ENCODE peak calls at places on chromosome 10, in four cellular contexts. S is A549, J is K562, G is HepG2. U is an unnamed sample.

GRCh38 chr10:132777441-132777840 is 8.5 kb downstream of the NKX6-2 start:
- DNase-seq in S (no peak), J (no peak), G (no peak), U (no peak)

GRCh38 chr10:117134084-117135025 is 3.7 kb downstream of the VAX1 start:
- DNase-seq in S (no peak), J (no peak), G (no peak), U (no peak)

GRCh38 chr10:113435881-113436280 is 117.0 kb upstream of the HABP2 start:
- DNase-seq in S (no peak), J (no peak), G (no peak), U (no peak)

GRCh38 chr10:86599729-86600128 is 54.6 kb upstream of the OPN4 start:
- DNase-seq in S (no peak), J (no peak), G (no peak), U (no peak)

GRCh38 chr10:126663328-126663727 is 7.2 kb downstream of the C10orf90 start:
- DNase-seq in S (no peak), J (no peak), G (no peak), U (no peak)

GRCh38 chr10:118041316-118041715 is 5.4 kb downstream of the RAB11FIP2 start:
- DNase-seq in S (no peak), J (no peak), G (no peak), U (peak)

GRCh38 chr10:24858244-24858907 is 94.0 kb downstream of the PRTFDC1 start:
- DNase-seq in S (no peak), J (no peak), G (no peak), U (peak)

GRCh38 chr10:124012066-124012465 is 81.3 kb downstream of the CHST15 start:
- DNase-seq in S (no peak), J (no peak), G (no peak), U (no peak)

GRCh38 chr10:33410096-33410859 is 75.8 kb upstream of the NRP1 start:
- DNase-seq in S (no peak), J (no peak), G (no peak), U (no peak)

GRCh38 chr10:51895209-51895608 is 195.8 kb upstream of the CSTF2T start:
- DNase-seq in S (no peak), J (no peak), G (no peak), U (no peak)

GRCh38 chr10:42932116-42932515 is 144.8 kb upstream of the RET start:
- DNase-seq in S (no peak), J (no peak), G (no peak), U (no peak)

GRCh38 chr10:21894648-21895342 is 108.7 kb downstream of the DNAJC1 start:
- DNase-seq in S (no peak), J (no peak), G (no peak), U (no peak)
- H3K27ac ChIP-seq in S (no peak), J (no peak), G (no peak), U (no peak)

GRCh38 chr10:111297351-111297848 is 220.6 kb downstream of the ADRA2A start:
- DNase-seq in S (no peak), J (no peak), G (no peak), U (no peak)
- TF ChIP-seq MYC in S (no peak), J (no peak), G (no peak), U (no peak)

DNA sequence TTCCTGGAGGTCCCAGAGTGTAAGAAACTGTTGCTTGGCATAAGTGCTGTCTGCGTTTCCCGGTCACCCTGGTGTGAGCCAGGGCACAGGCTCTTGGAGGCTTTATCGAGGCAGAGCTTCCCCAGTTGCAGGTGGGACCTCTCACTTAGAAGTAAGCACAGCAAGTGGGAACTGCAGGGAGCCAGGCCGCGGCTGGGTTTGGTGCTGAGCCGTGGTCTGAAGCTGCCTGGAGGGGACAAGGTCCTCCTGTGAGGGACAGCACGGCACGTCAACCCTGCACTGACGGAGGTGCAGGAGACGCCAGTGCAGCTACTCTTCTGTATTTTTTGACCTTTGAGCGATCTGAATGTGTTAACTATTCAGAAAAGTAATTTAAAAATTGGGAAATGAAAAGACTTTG is 55.8 kb upstream of the PFKFB3 start:
- DNase-seq in S (no peak), J (no peak), G (peak), U (no peak)
- H3K4me2 ChIP-seq in S (no peak), J (no peak), G (peak), U (no peak)

GRCh38 chr10:79241629-79241989 is 105.7 kb upstream of the PPIF start:
- DNase-seq in S (no peak), J (no peak), G (no peak), U (peak)

GRCh38 chr10:79241990-79242619 is 105.2 kb upstream of the PPIF start:
- DNase-seq in S (no peak), J (peak), G (no peak), U (peak)

GRCh38 chr10:79244068-79244442 is 103.2 kb upstream of the PPIF start:
- DNase-seq in S (no peak), J (no peak), G (no peak), U (peak)

GRCh38 chr10:79243211-79244067 is 103.8 kb upstream of the PPIF start:
- DNase-seq in S (no peak), J (no peak), G (no peak), U (peak)

DNA sequence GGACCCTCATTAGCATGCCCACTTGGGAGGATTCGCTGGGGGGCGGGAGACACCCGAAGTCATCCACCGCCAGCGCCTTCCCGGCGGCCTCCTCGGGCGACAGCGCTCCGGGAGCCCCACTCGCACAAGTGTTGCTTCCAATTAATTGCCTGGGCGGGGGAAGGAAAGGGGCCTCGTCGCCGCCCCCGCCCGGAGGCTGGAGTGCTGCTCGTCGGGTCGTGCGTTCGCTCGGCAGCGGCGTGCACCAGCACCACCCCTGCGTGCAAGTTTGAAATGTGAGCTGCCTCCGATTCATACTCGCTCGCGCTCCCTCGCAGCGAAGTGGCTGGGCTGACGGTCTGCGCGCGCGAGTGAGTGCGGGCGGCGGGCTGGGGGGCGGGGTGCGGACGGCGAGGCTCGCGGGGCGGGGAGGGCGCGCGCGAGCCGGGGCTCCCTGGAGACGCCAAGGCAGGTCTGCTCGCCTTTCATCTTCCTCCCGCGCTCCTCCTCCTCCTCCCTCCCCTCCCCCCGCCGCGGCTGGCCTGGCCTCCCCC is 104.6 kb upstream of the PPIF start:
- DNase-seq in S (no peak), J (no peak), G (no peak), U (peak)
- H3K27ac ChIP-seq in S (no peak), J (no peak), G (no peak), U (peak)

GRCh38 chr10:47025253-47025539 is 114.0 kb downstream of the PTPN20 start:
- DNase-seq in S (no peak), J (no peak), G (no peak), U (no peak)

GRCh38 chr10:47023237-47024045 is 112.2 kb downstream of the PTPN20 start:
- DNase-seq in S (no peak), J (no peak), G (no peak), U (no peak)

GRCh38 chr10:47025540-47026300 is 114.5 kb downstream of the PTPN20 start:
- DNase-seq in S (no peak), J (no peak), G (no peak), U (no peak)

GRCh38 chr10:47024046-47024322 is 112.8 kb downstream of the PTPN20 start:
- DNase-seq in S (no peak), J (no peak), G (no peak), U (no peak)

GRCh38 chr10:47024399-47025252 is 113.4 kb downstream of the PTPN20 start:
- DNase-seq in S (peak), J (peak), G (peak), U (peak)
- TF ChIP-seq MYC in S (no peak), J (no peak), G (no peak), U (no peak)

DNA sequence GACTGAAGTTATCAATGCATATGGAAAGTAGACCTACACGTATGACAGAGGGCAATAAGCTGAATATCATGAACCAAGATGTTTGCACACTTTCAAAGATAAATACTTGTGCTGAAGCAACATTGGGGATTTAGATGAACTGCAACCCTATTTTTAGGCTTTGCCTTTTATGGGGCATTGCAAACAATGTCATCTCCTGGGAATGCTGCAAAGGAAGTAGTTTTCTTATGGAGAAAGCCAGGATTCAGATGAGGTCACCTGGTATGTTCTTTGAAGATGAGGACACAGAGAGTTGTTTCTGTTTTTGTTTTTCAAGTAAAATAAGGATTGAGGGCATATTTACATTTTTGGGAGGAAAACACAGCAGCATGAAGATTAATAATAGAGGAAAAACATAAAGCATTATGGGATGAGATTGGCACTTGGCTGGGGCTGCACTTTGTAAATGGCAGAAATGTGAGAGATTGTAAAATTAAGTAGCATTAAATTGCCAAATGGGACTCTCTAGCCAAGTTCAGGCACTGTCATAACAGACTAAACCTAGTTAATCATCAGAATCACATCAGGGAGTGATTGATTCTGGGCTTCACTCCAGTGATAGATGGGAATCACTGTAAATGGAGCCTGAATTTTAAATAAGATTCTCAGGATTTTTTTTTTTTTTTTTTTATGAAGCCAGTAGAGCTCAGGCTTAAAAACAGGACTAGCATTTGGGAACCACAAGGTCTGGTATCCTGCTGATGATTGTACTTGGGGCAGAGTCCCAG is 63.1 kb downstream of the MALRD1 start:
- DNase-seq in S (no peak), J (no peak), G (no peak), U (no peak)
- H3K4me2 ChIP-seq in S (no peak), J (no peak), G (no peak), U (no peak)

GRCh38 chr10:555682-556350 is 133.7 kb downstream of the DIP2C start:
- DNase-seq in S (no peak), J (no peak), G (no peak), U (no peak)
- H3K27ac ChIP-seq in S (no peak), J (no peak), G (no peak), U (no peak)

U was measured in endothelial cell of umbilical vein.